ENCODE peak calls at places on chromosomes 7 and 10, in seven cellular contexts. One of them, this sample, is unnamed.

GRCh38 chr7:75534727-75535307 is 42.7 kb downstream of the SPDYE5 start:
- DNase-seq in H54: peak; percentile 38
- DNase-seq in GM03348: peak; percentile 62
- DNase-seq in HTR-8/SVneo: peak; percentile 22
- DNase-seq in globus pallidus: no peak
- DNase-seq in astrocyte of the hippocampus: peak; percentile 64
- DNase-seq in CD8-positive, alpha-beta memory T cell: no peak
- DNase-seq in this sample: no peak

GRCh38 chr7:69800495-69800894 is 202.2 kb downstream of the AUTS2 start:
- DNase-seq in H54: peak; percentile 25
- DNase-seq in GM03348: no peak
- DNase-seq in HTR-8/SVneo: peak; percentile 44
- DNase-seq in globus pallidus: no peak
- DNase-seq in astrocyte of the hippocampus: peak; percentile 22
- DNase-seq in CD8-positive, alpha-beta memory T cell: no peak
- DNase-seq in this sample: no peak

GRCh38 chr10:115417585-115418265 is 324.6 kb downstream of the ATRNL1 start:
- DNase-seq in H54: peak; percentile 17
- DNase-seq in GM03348: peak; percentile 5
- DNase-seq in HTR-8/SVneo: peak; percentile 12
- DNase-seq in globus pallidus: peak; percentile 9
- DNase-seq in astrocyte of the hippocampus: peak; percentile 50
- DNase-seq in CD8-positive, alpha-beta memory T cell: no peak
- DNase-seq in this sample: no peak

GRCh38 chr10:130984686-130985085 is 326.8 kb downstream of the TCERG1L start:
- DNase-seq in H54: no peak
- DNase-seq in GM03348: no peak
- DNase-seq in HTR-8/SVneo: no peak
- DNase-seq in globus pallidus: no peak
- DNase-seq in astrocyte of the hippocampus: no peak
- DNase-seq in CD8-positive, alpha-beta memory T cell: no peak
- DNase-seq in this sample: no peak

GRCh38 chr10:100509241-100509640 is 10.4 kb downstream of the SEC31B start:
- DNase-seq in H54: no peak
- DNase-seq in GM03348: no peak
- DNase-seq in HTR-8/SVneo: no peak
- DNase-seq in globus pallidus: no peak
- DNase-seq in astrocyte of the hippocampus: no peak
- DNase-seq in CD8-positive, alpha-beta memory T cell: no peak
- DNase-seq in this sample: no peak

GRCh38 chr10:22345301-22346086 is at the start of gene SPAG6:
- DNase-seq in H54: no peak
- DNase-seq in GM03348: no peak
- DNase-seq in HTR-8/SVneo: no peak
- DNase-seq in globus pallidus: peak; percentile 57
- DNase-seq in astrocyte of the hippocampus: peak; percentile 61
- DNase-seq in CD8-positive, alpha-beta memory T cell: peak; percentile 40
- DNase-seq in this sample: peak; percentile 81

GRCh38 chr7:80859272-80859970 is 59.4 kb downstream of the SEMA3C start:
- DNase-seq in H54: no peak
- DNase-seq in GM03348: peak; percentile 63
- DNase-seq in HTR-8/SVneo: no peak
- DNase-seq in globus pallidus: peak; percentile 17
- DNase-seq in astrocyte of the hippocampus: peak; percentile 65
- DNase-seq in CD8-positive, alpha-beta memory T cell: no peak
- DNase-seq in this sample: no peak

GRCh38 chr10:131703941-131704340 is 196.9 kb upstream of the PPP2R2D start:
- DNase-seq in H54: no peak
- DNase-seq in GM03348: no peak
- DNase-seq in HTR-8/SVneo: no peak
- DNase-seq in globus pallidus: no peak
- DNase-seq in astrocyte of the hippocampus: no peak
- DNase-seq in CD8-positive, alpha-beta memory T cell: no peak
- DNase-seq in this sample: no peak

GRCh38 chr10:70816220-70816894 is 609 bp downstream of the SGPL1 start:
- DNase-seq in H54: peak; percentile 95
- DNase-seq in GM03348: peak; percentile 92
- DNase-seq in HTR-8/SVneo: peak; percentile 93
- DNase-seq in globus pallidus: peak; percentile 40
- DNase-seq in astrocyte of the hippocampus: peak; percentile 95
- DNase-seq in CD8-positive, alpha-beta memory T cell: peak; percentile 37
- DNase-seq in this sample: peak; percentile 83

GRCh38 chr10:22874189-22874854 is 53.5 kb upstream of the ARMC3 start:
- DNase-seq in H54: no peak
- DNase-seq in GM03348: no peak
- DNase-seq in HTR-8/SVneo: no peak
- DNase-seq in globus pallidus: peak; percentile 85
- DNase-seq in astrocyte of the hippocampus: no peak
- DNase-seq in CD8-positive, alpha-beta memory T cell: no peak
- DNase-seq in this sample: no peak

GRCh38 chr7:100802951-100803350 is 24.4 kb downstream of the EPHB4 start:
- DNase-seq in H54: no peak
- DNase-seq in GM03348: no peak
- DNase-seq in HTR-8/SVneo: no peak
- DNase-seq in globus pallidus: no peak
- DNase-seq in astrocyte of the hippocampus: no peak
- DNase-seq in CD8-positive, alpha-beta memory T cell: no peak
- DNase-seq in this sample: no peak

GRCh38 chr7:91949221-91950009 is 8.8 kb downstream of the AKAP9 start:
- DNase-seq in H54: no peak
- DNase-seq in GM03348: no peak
- DNase-seq in HTR-8/SVneo: no peak
- DNase-seq in globus pallidus: no peak
- DNase-seq in astrocyte of the hippocampus: peak; percentile 42
- DNase-seq in CD8-positive, alpha-beta memory T cell: no peak
- DNase-seq in this sample: no peak

GRCh38 chr7:139602143-139602722 is 78.7 kb downstream of the CLEC2L start:
- DNase-seq in H54: peak; percentile 30
- DNase-seq in GM03348: peak; percentile 50
- DNase-seq in HTR-8/SVneo: peak; percentile 34
- DNase-seq in globus pallidus: peak; percentile 54
- DNase-seq in astrocyte of the hippocampus: peak; percentile 60
- DNase-seq in CD8-positive, alpha-beta memory T cell: no peak
- DNase-seq in this sample: peak; percentile 32

GRCh38 chr10:66795871-66796270 is 130.0 kb upstream of the LRRTM3 start:
- DNase-seq in H54: no peak
- DNase-seq in GM03348: no peak
- DNase-seq in HTR-8/SVneo: no peak
- DNase-seq in globus pallidus: no peak
- DNase-seq in astrocyte of the hippocampus: peak; percentile 37
- DNase-seq in CD8-positive, alpha-beta memory T cell: no peak
- DNase-seq in this sample: no peak

GRCh38 chr7:92641921-92642511 is 51.8 kb upstream of the FAM133B start:
- DNase-seq in H54: no peak
- DNase-seq in GM03348: peak; percentile 39
- DNase-seq in HTR-8/SVneo: no peak
- DNase-seq in globus pallidus: no peak
- DNase-seq in astrocyte of the hippocampus: peak; percentile 68
- DNase-seq in CD8-positive, alpha-beta memory T cell: peak; percentile 12
- DNase-seq in this sample: no peak

GRCh38 chr7:157411580-157411979 is 74.8 kb downstream of the DNAJB6 start:
- DNase-seq in H54: peak; percentile 89
- DNase-seq in GM03348: no peak
- DNase-seq in HTR-8/SVneo: peak; percentile 26
- DNase-seq in globus pallidus: no peak
- DNase-seq in astrocyte of the hippocampus: peak; percentile 29
- DNase-seq in CD8-positive, alpha-beta memory T cell: peak; percentile 52
- DNase-seq in this sample: no peak

GRCh38 chr7:17528636-17529035 is 230.2 kb downstream of the AHR start:
- DNase-seq in H54: no peak
- DNase-seq in GM03348: no peak
- DNase-seq in HTR-8/SVneo: no peak
- DNase-seq in globus pallidus: no peak
- DNase-seq in astrocyte of the hippocampus: no peak
- DNase-seq in CD8-positive, alpha-beta memory T cell: no peak
- DNase-seq in this sample: no peak

GRCh38 chr10:14954001-14954770 is at the start of gene DCLRE1C:
- DNase-seq in H54: peak; percentile 88
- DNase-seq in GM03348: peak; percentile 98
- DNase-seq in HTR-8/SVneo: peak; percentile 89
- DNase-seq in globus pallidus: peak; percentile 89
- DNase-seq in astrocyte of the hippocampus: peak; percentile 96
- DNase-seq in CD8-positive, alpha-beta memory T cell: peak; percentile 85
- DNase-seq in this sample: peak; percentile 97

GRCh38 chr7:159195926-159196325 is 51.3 kb upstream of the VIPR2 start:
- DNase-seq in H54: no peak
- DNase-seq in GM03348: no peak
- DNase-seq in HTR-8/SVneo: no peak
- DNase-seq in globus pallidus: no peak
- DNase-seq in astrocyte of the hippocampus: no peak
- DNase-seq in CD8-positive, alpha-beta memory T cell: peak; percentile 28
- DNase-seq in this sample: no peak

GRCh38 chr7:155804897-155805825 is 7.1 kb downstream of the SHH start:
- DNase-seq in H54: no peak
- DNase-seq in GM03348: peak; percentile 91
- DNase-seq in HTR-8/SVneo: peak; percentile 62
- DNase-seq in globus pallidus: peak; percentile 24
- DNase-seq in astrocyte of the hippocampus: peak; percentile 88
- DNase-seq in CD8-positive, alpha-beta memory T cell: no peak
- DNase-seq in this sample: peak; percentile 85

GRCh38 chr7:127648986-127649385 is 3.0 kb upstream of the SND1 start:
- DNase-seq in H54: no peak
- DNase-seq in GM03348: no peak
- DNase-seq in HTR-8/SVneo: no peak
- DNase-seq in globus pallidus: no peak
- DNase-seq in astrocyte of the hippocampus: no peak
- DNase-seq in CD8-positive, alpha-beta memory T cell: no peak
- DNase-seq in this sample: no peak

GRCh38 chr10:61642073-61642637 is 20.6 kb upstream of the CABCOCO1 start:
- DNase-seq in H54: no peak
- DNase-seq in GM03348: no peak
- DNase-seq in HTR-8/SVneo: no peak
- DNase-seq in globus pallidus: no peak
- DNase-seq in astrocyte of the hippocampus: peak; percentile 42
- DNase-seq in CD8-positive, alpha-beta memory T cell: no peak
- DNase-seq in this sample: no peak

GRCh38 chr10:15158972-15159371 is 9.5 kb downstream of the NMT2 start:
- DNase-seq in H54: no peak
- DNase-seq in GM03348: no peak
- DNase-seq in HTR-8/SVneo: no peak
- DNase-seq in globus pallidus: no peak
- DNase-seq in astrocyte of the hippocampus: no peak
- DNase-seq in CD8-positive, alpha-beta memory T cell: no peak
- DNase-seq in this sample: no peak

GRCh38 chr10:126387041-126387908 is 1.0 kb downstream of the ADAM12 start:
- DNase-seq in H54: no peak
- DNase-seq in GM03348: peak; percentile 79
- DNase-seq in HTR-8/SVneo: peak; percentile 45
- DNase-seq in globus pallidus: peak; percentile 64
- DNase-seq in astrocyte of the hippocampus: peak; percentile 93
- DNase-seq in CD8-positive, alpha-beta memory T cell: peak; percentile 44
- DNase-seq in this sample: peak; percentile 86

This sample was measured in retina.